ENCODE peak calls at places on chromosomes 6 and 20, in eight cellular contexts. One of them, this sample, is unnamed.

GRCh38 chr6:40931927-40932326 is 107.1 kb downstream of the UNC5CL start:
- DNase-seq in NCI-H524: no peak
- DNase-seq in 8988T: no peak
- DNase-seq in body of pancreas: no peak
- DNase-seq in occipital lobe: no peak
- DNase-seq in H54: peak; percentile 48
- DNase-seq in fibroblast of pulmonary artery: peak; percentile 31
- DNase-seq in cardiac fibroblast: no peak
- DNase-seq in this sample: no peak

GRCh38 chr20:438581-439469 is 23.5 kb downstream of the TBC1D20 start:
- DNase-seq in NCI-H524: no peak
- DNase-seq in 8988T: no peak
- DNase-seq in body of pancreas: no peak
- DNase-seq in occipital lobe: no peak
- DNase-seq in H54: no peak
- DNase-seq in fibroblast of pulmonary artery: no peak
- DNase-seq in cardiac fibroblast: no peak
- DNase-seq in this sample: no peak

GRCh38 chr6:12275084-12275483 is 15.1 kb upstream of the EDN1 start:
- DNase-seq in NCI-H524: no peak
- DNase-seq in 8988T: no peak
- DNase-seq in body of pancreas: no peak
- DNase-seq in occipital lobe: no peak
- DNase-seq in H54: no peak
- DNase-seq in fibroblast of pulmonary artery: no peak
- DNase-seq in cardiac fibroblast: no peak
- DNase-seq in this sample: no peak

GRCh38 chr6:130367767-130368166 is 1.9 kb downstream of the TMEM200A start:
- DNase-seq in NCI-H524: no peak
- DNase-seq in 8988T: no peak
- DNase-seq in body of pancreas: no peak
- DNase-seq in occipital lobe: no peak
- DNase-seq in H54: no peak
- DNase-seq in fibroblast of pulmonary artery: no peak
- DNase-seq in cardiac fibroblast: no peak
- DNase-seq in this sample: no peak

GRCh38 chr6:121657972-121658371 is 222.5 kb downstream of the GJA1 start:
- DNase-seq in NCI-H524: no peak
- DNase-seq in 8988T: no peak
- DNase-seq in body of pancreas: no peak
- DNase-seq in occipital lobe: no peak
- DNase-seq in H54: no peak
- DNase-seq in fibroblast of pulmonary artery: no peak
- DNase-seq in cardiac fibroblast: no peak
- DNase-seq in this sample: no peak

GRCh38 chr20:32534661-32535240 is 50.4 kb downstream of the NOL4L start:
- DNase-seq in NCI-H524: peak; percentile 29
- DNase-seq in 8988T: no peak
- DNase-seq in body of pancreas: no peak
- DNase-seq in occipital lobe: no peak
- DNase-seq in H54: no peak
- DNase-seq in fibroblast of pulmonary artery: no peak
- DNase-seq in cardiac fibroblast: no peak
- DNase-seq in this sample: no peak

GRCh38 chr6:40585661-40586269 is 1.4 kb downstream of the LRFN2 start:
- DNase-seq in NCI-H524: peak; percentile 86
- DNase-seq in 8988T: no peak
- DNase-seq in body of pancreas: no peak
- DNase-seq in occipital lobe: no peak
- DNase-seq in H54: no peak
- DNase-seq in fibroblast of pulmonary artery: no peak
- DNase-seq in cardiac fibroblast: no peak
- DNase-seq in this sample: no peak

GRCh38 chr20:13158339-13158738 is 62.7 kb upstream of the ISM1 start:
- DNase-seq in NCI-H524: no peak
- DNase-seq in 8988T: no peak
- DNase-seq in body of pancreas: no peak
- DNase-seq in occipital lobe: no peak
- DNase-seq in H54: no peak
- DNase-seq in fibroblast of pulmonary artery: no peak
- DNase-seq in cardiac fibroblast: no peak
- DNase-seq in this sample: no peak

GRCh38 chr20:36700438-36700837 is 45.5 kb downstream of the NDRG3 start:
- DNase-seq in NCI-H524: no peak
- DNase-seq in 8988T: no peak
- DNase-seq in body of pancreas: no peak
- DNase-seq in occipital lobe: no peak
- DNase-seq in H54: no peak
- DNase-seq in fibroblast of pulmonary artery: no peak
- DNase-seq in cardiac fibroblast: no peak
- DNase-seq in this sample: no peak

GRCh38 chr20:54197621-54198604 is 10.0 kb upstream of the PFDN4 start:
- DNase-seq in NCI-H524: peak; percentile 67
- DNase-seq in 8988T: no peak
- DNase-seq in body of pancreas: no peak
- DNase-seq in occipital lobe: no peak
- DNase-seq in H54: no peak
- DNase-seq in fibroblast of pulmonary artery: peak; percentile 80
- DNase-seq in cardiac fibroblast: peak; percentile 76
- DNase-seq in this sample: no peak

GRCh38 chr6:133432021-133432989 is 191.1 kb downstream of the EYA4 start:
- DNase-seq in NCI-H524: peak; percentile 80
- DNase-seq in 8988T: no peak
- DNase-seq in body of pancreas: no peak
- DNase-seq in occipital lobe: no peak
- DNase-seq in H54: no peak
- DNase-seq in fibroblast of pulmonary artery: peak; percentile 9
- DNase-seq in cardiac fibroblast: no peak
- DNase-seq in this sample: no peak